ENCODE peak calls at places on chromosomes 5 and 9, in nine cellular contexts. S is omental fat pad, T is colonic mucosa, F is Calu3, O is thoracic aorta, E is dorsolateral prefrontal cortex, D is AG10803, B is cardiac fibroblast, M is RWPE1. Q is an unnamed sample.

GRCh38 chr5:113331201-113331551 is 103.6 kb downstream of the TSSK1B start:
- DNase-seq in S (no peak), T (no peak), F (no peak), O (no peak), E (no peak), D (peak), B (peak), M (no peak), Q (no peak)

GRCh38 chr5:93164690-93165089 is 416.3 kb downstream of the NR2F1-AS1 start:
- DNase-seq in S (no peak), T (no peak), F (peak), O (no peak), E (no peak), D (peak), B (peak), M (peak), Q (no peak)

GRCh38 chr5:64569880-64570279 is 64.1 kb downstream of the RGS7BP start:
- DNase-seq in S (no peak), T (no peak), F (no peak), O (no peak), E (no peak), D (no peak), B (no peak), M (no peak), Q (no peak)

GRCh38 chr5:51082741-51083140 is 300.5 kb upstream of the ISL1 start:
- DNase-seq in S (no peak), T (no peak), F (no peak), O (no peak), E (no peak), D (no peak), B (no peak), M (no peak), Q (no peak)

GRCh38 chr5:171128136-171128535 is 180.9 kb upstream of the TLX3 start:
- DNase-seq in S (no peak), T (no peak), F (no peak), O (no peak), E (no peak), D (no peak), B (no peak), M (no peak), Q (no peak)

GRCh38 chr5:154865466-154866184 is 7.2 kb downstream of the CNOT8 start:
- DNase-seq in S (no peak), T (no peak), F (no peak), O (no peak), E (no peak), D (no peak), B (peak), M (no peak), Q (no peak)

GRCh38 chr5:170483701-170484458 is 19.9 kb upstream of the KCNIP1 start:
- DNase-seq in S (no peak), T (no peak), F (peak), O (no peak), E (no peak), D (peak), B (no peak), M (peak), Q (no peak)

GRCh38 chr5:14615365-14615764 is 33.8 kb downstream of the OTULINL start:
- DNase-seq in S (no peak), T (no peak), F (no peak), O (no peak), E (no peak), D (no peak), B (no peak), M (no peak), Q (no peak)

GRCh38 chr5:157513182-157513581 is 53.2 kb downstream of the NIPAL4 start:
- DNase-seq in S (no peak), T (peak), F (no peak), O (no peak), E (no peak), D (no peak), B (no peak), M (no peak), Q (no peak)

GRCh38 chr5:1800470-1801060 is 642 bp upstream of the NDUFS6 start:
- DNase-seq in S (no peak), T (peak), F (no peak), O (no peak), E (no peak), D (no peak), B (peak), M (no peak), Q (no peak)

GRCh38 chr5:62606878-62607277 is 28.3 kb downstream of the LRRC70 start:
- DNase-seq in S (no peak), T (no peak), F (no peak), O (no peak), E (no peak), D (peak), B (peak), M (no peak), Q (no peak)
- TF ChIP-seq CTCF in S (no peak), T (no peak), F (no peak), O (no peak), E (no peak), D (no peak), B (no peak), M (no peak), Q (no peak)

GRCh38 chr5:36363101-36363500 is 61.4 kb upstream of the RANBP3L start:
- DNase-seq in S (no peak), T (no peak), F (no peak), O (no peak), E (no peak), D (peak), B (peak), M (peak), Q (no peak)
- TF ChIP-seq CTCF in S (no peak), T (no peak), F (no peak), O (peak), E (no peak), D (peak), B (peak), M (no peak), Q (no peak)

DNA sequence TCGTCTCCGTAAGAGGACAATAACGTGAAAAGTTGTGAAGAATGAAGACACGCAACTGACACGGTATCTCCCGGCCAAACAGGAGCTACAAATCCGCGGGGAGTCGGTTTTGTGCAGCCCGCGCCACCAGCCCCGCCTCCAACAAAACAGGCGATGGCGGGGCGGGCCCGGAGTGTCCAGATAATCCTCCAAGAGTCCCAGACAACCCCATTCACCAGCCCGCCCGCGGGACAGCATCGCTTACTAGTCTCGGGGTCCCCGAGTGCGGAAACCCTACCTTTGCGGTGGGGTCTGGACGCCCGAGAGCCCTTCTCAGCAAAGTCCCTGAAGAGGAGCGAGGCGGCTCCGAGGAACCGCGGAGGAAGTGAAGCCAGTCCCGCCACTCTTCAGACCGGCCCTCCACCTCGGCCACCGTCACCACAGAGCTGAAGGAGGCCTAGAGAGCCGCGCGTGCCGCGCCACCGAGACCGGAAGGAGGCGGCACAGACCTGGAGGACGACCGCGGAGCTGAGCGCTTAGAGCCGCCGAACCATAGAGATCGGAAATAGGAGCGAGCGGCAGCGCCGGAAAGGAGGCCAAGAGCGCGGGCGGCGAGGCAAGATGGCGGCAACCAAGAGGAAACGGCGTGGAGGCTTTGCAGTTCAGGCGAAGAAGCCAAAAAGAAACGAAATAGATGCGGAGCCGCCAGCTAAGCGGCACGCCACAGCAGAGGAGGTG is at the start of the genes BRIX1 and RAD1:
- DNase-seq in S (peak), T (peak), F (peak), O (peak), E (peak), D (peak), B (peak), M (peak), Q (peak)
- TF ChIP-seq CTCF in S (no peak), T (no peak), F (no peak), O (no peak), E (peak), D (peak), B (no peak), M (no peak), Q (no peak)

DNA sequence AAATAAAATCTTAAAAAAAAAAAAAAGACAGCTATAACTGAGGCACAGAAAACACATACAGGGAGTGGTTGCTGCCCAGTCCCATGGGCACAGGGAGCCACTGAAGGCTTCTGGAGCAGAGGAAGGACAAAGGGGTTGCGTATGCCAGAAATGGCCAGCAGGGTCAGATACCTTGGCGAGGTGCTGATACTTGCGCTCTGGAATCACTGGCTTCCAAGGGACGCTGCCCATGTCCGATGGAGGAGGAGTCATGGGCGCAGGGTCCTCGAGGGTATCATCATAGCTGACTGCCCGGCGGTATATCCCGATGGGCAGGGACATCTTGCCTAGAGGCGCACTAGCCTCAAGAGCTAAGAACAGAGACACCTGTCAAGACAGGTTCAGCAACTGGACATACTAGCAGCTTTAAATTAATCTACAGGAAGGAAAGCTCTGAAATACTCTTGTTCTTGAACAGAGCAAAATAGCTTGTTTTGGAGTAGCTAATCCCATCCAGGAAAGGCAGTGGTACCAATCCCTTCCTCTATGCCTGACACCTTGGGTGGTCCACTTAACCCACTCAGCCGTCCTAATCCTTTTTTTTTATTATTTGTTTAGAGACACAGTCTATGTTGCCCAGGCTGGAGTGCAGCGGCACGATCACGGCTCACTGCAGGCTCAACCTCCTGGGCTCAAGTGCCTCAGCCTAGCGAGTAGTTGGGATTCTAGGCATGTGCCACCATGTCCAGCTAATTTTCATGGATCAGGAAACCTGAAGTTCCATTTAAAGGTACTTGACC is 6.0 kb downstream of the KIAA1191 start:
- DNase-seq in S (no peak), T (no peak), F (no peak), O (no peak), E (no peak), D (no peak), B (no peak), M (no peak), Q (no peak)
- TF ChIP-seq CTCF in S (no peak), T (no peak), F (no peak), O (no peak), E (no peak), D (no peak), B (no peak), M (no peak), Q (no peak)

DNA sequence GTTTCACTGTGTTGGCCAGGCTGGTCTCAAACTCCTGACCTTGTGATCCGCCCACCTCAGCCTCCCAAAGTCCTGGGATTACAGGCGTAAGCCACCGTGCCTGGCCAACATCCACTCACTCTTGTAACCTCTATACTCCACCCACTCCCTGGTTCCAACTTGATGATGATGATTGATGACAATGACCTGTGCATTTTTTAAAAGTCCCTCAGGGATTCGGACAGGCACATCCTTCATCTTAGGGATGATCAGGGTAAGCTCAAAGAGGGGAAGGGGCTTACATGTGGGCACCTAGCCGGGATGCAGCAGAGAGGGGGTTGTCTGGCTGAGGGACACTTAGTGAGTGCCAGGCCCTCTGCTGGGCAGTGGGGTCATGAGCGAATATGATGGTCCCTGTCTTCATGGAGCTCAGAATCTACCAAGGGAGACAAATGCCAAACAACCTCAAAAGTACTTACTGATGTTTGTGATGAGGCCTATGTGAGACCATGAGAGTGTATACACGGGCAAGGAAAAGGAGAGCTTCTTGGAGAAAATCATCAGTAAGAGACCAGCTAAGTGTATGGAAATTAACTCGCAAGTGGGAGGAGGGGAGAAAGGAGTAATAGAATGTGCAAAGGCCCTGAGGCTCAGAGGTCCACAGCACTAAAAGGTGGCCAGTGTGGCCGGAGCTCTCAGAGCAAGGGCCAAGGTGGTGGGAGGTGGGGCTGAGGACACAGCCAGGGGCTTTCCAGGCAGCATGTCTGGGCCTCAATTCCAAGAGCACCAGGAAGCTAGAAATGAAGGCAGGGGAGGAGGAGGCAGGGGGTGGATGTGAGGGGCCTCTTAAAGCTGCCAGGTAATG is 27.4 kb downstream of the LHX2 start:
- DNase-seq in S (no peak), T (no peak), F (no peak), O (no peak), E (no peak), D (no peak), B (no peak), M (no peak), Q (no peak)
- TF ChIP-seq CTCF in S (no peak), T (no peak), F (no peak), O (no peak), E (no peak), D (peak), B (peak), M (no peak), Q (no peak)

DNA sequence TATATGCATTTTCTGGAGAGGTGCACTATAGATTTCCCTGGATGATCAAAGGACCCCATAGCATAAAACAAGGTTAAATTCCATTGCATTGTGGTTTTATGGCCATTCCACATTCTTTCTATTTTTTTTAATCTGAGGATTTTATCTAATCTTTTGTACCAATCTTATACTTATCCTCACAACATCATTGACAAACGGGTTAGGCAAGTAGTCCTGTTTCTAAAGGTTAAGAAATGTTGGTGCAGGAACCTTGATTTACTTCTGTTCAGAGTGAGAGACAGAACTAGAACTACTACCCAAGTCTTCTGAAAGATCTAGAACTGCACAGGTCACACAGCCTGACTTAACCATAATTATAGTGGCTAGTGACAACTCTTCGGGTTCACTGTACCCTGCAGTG is 5.7 kb upstream of the DAB2 start:
- DNase-seq in S (no peak), T (no peak), F (no peak), O (no peak), E (no peak), D (no peak), B (no peak), M (no peak), Q (no peak)
- TF ChIP-seq CTCF in S (no peak), T (no peak), F (no peak), O (no peak), E (no peak), D (no peak), B (no peak), M (no peak), Q (no peak)

GRCh38 chr9:73077625-73078030 is 74.0 kb upstream of the ANXA1 start:
- DNase-seq in S (no peak), T (no peak), F (no peak), O (no peak), E (no peak), D (no peak), B (no peak), M (no peak), Q (no peak)

GRCh38 chr9:73080110-73080683 is 71.5 kb upstream of the ANXA1 start:
- DNase-seq in S (no peak), T (no peak), F (no peak), O (no peak), E (no peak), D (no peak), B (no peak), M (no peak), Q (no peak)

GRCh38 chr9:73081979-73082657 is 69.5 kb upstream of the ANXA1 start:
- DNase-seq in S (no peak), T (no peak), F (peak), O (no peak), E (no peak), D (peak), B (peak), M (peak), Q (no peak)

GRCh38 chr9:73083519-73083918 is 68.1 kb upstream of the ANXA1 start:
- DNase-seq in S (no peak), T (no peak), F (no peak), O (no peak), E (no peak), D (no peak), B (no peak), M (no peak), Q (no peak)

GRCh38 chr9:73079326-73079725 is 72.3 kb upstream of the ANXA1 start:
- DNase-seq in S (no peak), T (no peak), F (peak), O (no peak), E (no peak), D (no peak), B (no peak), M (peak), Q (no peak)
- TF ChIP-seq CTCF in S (no peak), T (peak), F (no peak), O (no peak), E (no peak), D (no peak), B (no peak), M (peak), Q (no peak)

GRCh38 chr9:110457245-110457644 is 119.6 kb upstream of the TXNDC8 start:
- DNase-seq in S (no peak), T (no peak), F (no peak), O (no peak), E (no peak), D (no peak), B (no peak), M (no peak), Q (no peak)

GRCh38 chr9:110455860-110456259 is 118.2 kb upstream of the TXNDC8 start:
- DNase-seq in S (no peak), T (no peak), F (no peak), O (no peak), E (no peak), D (no peak), B (no peak), M (no peak), Q (no peak)

GRCh38 chr9:110452227-110452801 is 114.7 kb upstream of the TXNDC8 start:
- DNase-seq in S (no peak), T (no peak), F (no peak), O (no peak), E (no peak), D (peak), B (peak), M (peak), Q (no peak)
- TF ChIP-seq CTCF in S (no peak), T (peak), F (no peak), O (peak), E (peak), D (peak), B (peak), M (peak), Q (peak)

GRCh38 chr9:33264473-33265177 is at the start of the genes BAG1 and CHMP5:
- DNase-seq in S (peak), T (peak), F (peak), O (peak), E (peak), D (peak), B (peak), M (peak), Q (peak)
- TF ChIP-seq CTCF in S (no peak), T (no peak), F (no peak), O (peak), E (peak), D (peak), B (peak), M (no peak), Q (peak)